ENCODE peak calls at places on chromosomes 5 and 9, in ten cellular contexts. P is endothelial cell of umbilical vein, E is adrenal gland, V is ovary, N is transverse colon, Y is IMR-90, D is sigmoid colon, H is suprapubic skin, M is body of pancreas, S is tibial nerve. Q is an unnamed sample.

GRCh38 chr9:100375677-100376076 is 22.9 kb upstream of the TEX10 start:
- DNase-seq in P (no peak), Y (no peak), V (no peak), M (no peak), E (no peak), N (no peak), S (no peak), H (no peak), D (no peak), Q (no peak)

GRCh38 chr5:98927242-98927987 is 1.4 kb downstream of the CHD1 start:
- DNase-seq in Y (peak), D (peak), M (peak), P (peak), S (no peak), E (peak), V (peak), N (peak), H (no peak), Q (peak)

GRCh38 chr5:77843570-77844407 is 67.7 kb upstream of the TBCA start:
- DNase-seq in D (no peak), N (no peak), E (no peak), P (no peak), Y (no peak), M (peak), V (no peak), H (no peak), S (no peak), Q (no peak)

GRCh38 chr9:98567540-98568233 is 141.0 kb downstream of the GABBR2 start:
- DNase-seq in D (no peak), P (no peak), N (no peak), H (no peak), M (no peak), Y (no peak), S (no peak), V (no peak), E (no peak), Q (no peak)

GRCh38 chr9:135198889-135199288 is 111.4 kb downstream of the OLFM1 start:
- DNase-seq in S (no peak), D (no peak), Y (no peak), H (no peak), N (no peak), E (no peak), P (no peak), V (no peak), M (no peak), Q (no peak)

GRCh38 chr5:60185230-60186104 is 291.9 kb upstream of the PDE4D start:
- DNase-seq in H (no peak), V (no peak), M (no peak), P (peak), N (no peak), S (no peak), Y (no peak), D (no peak), E (no peak), Q (no peak)

GRCh38 chr5:113293068-113293571 is 141.7 kb downstream of the TSSK1B start:
- DNase-seq in Y (peak), M (no peak), D (no peak), H (no peak), P (peak), N (no peak), E (no peak), V (peak), S (no peak), Q (no peak)

GRCh38 chr5:132279801-132280200 is 14.4 kb upstream of the SLC22A4 start:
- DNase-seq in M (no peak), V (no peak), Y (no peak), D (no peak), N (no peak), E (no peak), H (no peak), P (no peak), S (no peak), Q (peak)

GRCh38 chr5:123594434-123594833 is 82.5 kb downstream of the CSNK1G3 start:
- DNase-seq in D (no peak), H (no peak), S (no peak), V (no peak), Y (no peak), P (no peak), N (no peak), E (no peak), M (no peak), Q (no peak)

GRCh38 chr9:124941689-124942561 is 1.0 kb upstream of the GOLGA1 start:
- DNase-seq in Y (peak), N (peak), P (peak), E (peak), S (no peak), V (peak), H (peak), D (peak), M (peak), Q (peak)

GRCh38 chr5:102937916-102938315 is 182.0 kb downstream of the GIN1 start:
- DNase-seq in S (no peak), Y (peak), E (no peak), V (no peak), M (no peak), D (no peak), H (no peak), N (no peak), P (no peak), Q (no peak)

GRCh38 chr5:143527808-143528207 is 124.3 kb upstream of the NR3C1 start:
- DNase-seq in E (no peak), P (no peak), V (no peak), Y (peak), D (no peak), S (no peak), N (no peak), M (no peak), H (no peak), Q (no peak)

GRCh38 chr5:143758015-143758414 is 53.9 kb upstream of the HMHB1 start:
- DNase-seq in D (no peak), M (no peak), V (no peak), H (no peak), S (no peak), Y (no peak), E (no peak), N (no peak), P (no peak), Q (no peak)

GRCh38 chr9:113548221-113549041 is 84.9 kb downstream of the RGS3 start:
- DNase-seq in P (peak), S (no peak), N (peak), D (peak), Y (no peak), V (peak), H (peak), E (peak), M (peak), Q (peak)
- TF ChIP-seq POLR2A in P (no peak), S (no peak), N (no peak), D (no peak), Y (no peak), V (no peak), H (no peak), E (no peak), M (no peak), Q (no peak)

DNA sequence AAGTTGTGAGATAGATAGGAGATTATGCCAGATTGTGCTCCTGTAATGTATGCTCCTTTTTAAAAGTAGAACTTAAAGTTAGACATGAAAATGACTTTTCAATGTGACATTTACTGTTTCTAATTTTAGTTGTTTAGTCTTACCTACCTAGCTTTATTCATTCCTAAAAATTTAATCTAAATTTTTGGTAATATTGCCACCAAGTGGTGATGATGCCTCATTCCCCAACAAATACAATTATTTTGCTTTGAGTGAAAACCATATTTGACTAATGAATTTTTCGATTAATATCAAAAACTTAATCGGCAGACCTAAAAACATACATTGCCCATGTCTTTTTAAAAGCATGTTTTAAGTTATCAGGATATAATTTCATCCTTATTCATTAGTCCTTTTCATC is 25.6 kb downstream of the PPWD1 start:
- DNase-seq in V (no peak), D (no peak), H (no peak), M (no peak), S (no peak), Y (no peak), N (no peak), P (no peak), E (no peak), Q (no peak)
- TF ChIP-seq CTCF in V (no peak), D (no peak), H (no peak), M (no peak), S (no peak), Y (peak), N (no peak), P (no peak), E (no peak), Q (no peak)

DNA sequence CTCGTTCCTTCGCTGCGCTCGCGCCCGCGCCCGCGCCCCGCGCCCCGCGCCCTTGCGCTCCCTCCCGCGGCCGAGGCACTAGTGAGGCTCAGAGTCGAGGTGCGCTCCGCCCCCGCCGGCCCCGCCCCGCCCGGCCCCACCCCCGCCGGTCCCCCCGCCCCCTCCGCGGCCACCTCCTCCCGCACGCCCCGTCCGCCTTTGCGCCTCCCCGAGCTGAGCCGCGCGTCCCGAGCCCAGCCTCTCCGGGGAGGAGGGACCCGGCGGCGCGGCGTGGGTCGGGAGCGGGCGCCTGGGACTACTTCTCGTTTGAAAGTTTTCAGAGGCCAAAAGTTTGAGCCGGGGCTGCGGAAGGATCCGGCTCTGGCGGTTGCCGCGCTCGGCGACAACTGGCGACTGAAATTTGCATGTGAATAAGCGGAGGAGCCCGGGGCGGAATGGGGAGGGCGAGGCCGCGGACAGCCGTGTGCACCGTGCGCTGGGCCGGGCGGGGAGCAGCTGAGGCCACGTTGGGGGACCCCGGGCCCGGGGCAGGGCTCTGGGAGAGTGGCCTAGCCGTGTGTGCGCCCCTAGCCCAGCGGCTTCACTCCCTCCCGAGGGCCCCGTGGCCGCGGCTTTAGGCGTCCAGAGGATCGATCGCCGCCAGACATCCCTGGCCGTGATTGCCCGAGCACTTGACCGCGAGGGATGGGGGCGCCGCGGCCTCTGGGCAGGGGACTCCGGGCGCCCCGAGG is at the start of gene NOTCH1:
- DNase-seq in Y (peak), D (peak), P (peak), S (peak), H (peak), E (peak), V (peak), N (peak), M (peak), Q (peak)
- TF ChIP-seq POLR2A in Y (no peak), D (peak), P (peak), S (peak), H (no peak), E (peak), V (peak), N (peak), M (peak), Q (no peak)

GRCh38 chr5:9283473-9283872 is 262.4 kb downstream of the SEMA5A start:
- DNase-seq in M (peak), P (no peak), Y (no peak), N (no peak), V (no peak), E (no peak), H (no peak), S (no peak), D (no peak), Q (no peak)
- TF ChIP-seq CTCF in M (no peak), P (no peak), Y (no peak), N (no peak), V (no peak), E (no peak), H (no peak), S (no peak), D (no peak), Q (no peak)

GRCh38 chr5:163504091-163504931 is 1.1 kb upstream of the MAT2B start:
- DNase-seq in Y (peak), E (peak), M (peak), P (peak), N (peak), V (peak), S (peak), H (peak), D (peak), Q (peak)
- TF ChIP-seq POLR2A in Y (no peak), E (peak), M (no peak), P (no peak), N (peak), V (no peak), S (peak), H (no peak), D (no peak), Q (no peak)

GRCh38 chr5:61290815-61291214 is 41.2 kb upstream of the ZSWIM6 start:
- DNase-seq in Y (no peak), M (peak), D (peak), H (no peak), E (no peak), V (no peak), N (peak), S (no peak), P (peak), Q (no peak)

GRCh38 chr5:61289669-61290363 is 42.2 kb upstream of the ZSWIM6 start:
- DNase-seq in H (no peak), E (no peak), S (no peak), Y (no peak), D (no peak), P (no peak), N (no peak), V (no peak), M (no peak), Q (no peak)

GRCh38 chr5:61286446-61287132 is 45.5 kb upstream of the ZSWIM6 start:
- DNase-seq in Y (peak), H (no peak), D (no peak), E (no peak), P (no peak), M (no peak), N (no peak), V (no peak), S (no peak), Q (no peak)

GRCh38 chr5:61292130-61292672 is 39.9 kb upstream of the ZSWIM6 start:
- DNase-seq in D (no peak), S (no peak), N (no peak), V (no peak), M (no peak), E (no peak), H (no peak), Y (no peak), P (no peak), Q (no peak)

GRCh38 chr5:61289241-61289640 is 42.8 kb upstream of the ZSWIM6 start:
- DNase-seq in S (no peak), Y (no peak), H (no peak), D (no peak), M (no peak), E (no peak), V (no peak), N (no peak), P (no peak), Q (no peak)
- TF ChIP-seq CTCF in S (no peak), Y (peak), H (no peak), D (no peak), M (no peak), E (no peak), V (no peak), N (no peak), P (no peak), Q (no peak)

GRCh38 chr9:121299467-121300282 is 31.7 kb downstream of the GSN start:
- DNase-seq in P (peak), S (peak), Y (no peak), V (peak), D (peak), E (no peak), M (peak), N (peak), H (peak), Q (peak)
- TF ChIP-seq POLR2A in P (peak), S (peak), Y (no peak), V (no peak), D (no peak), E (peak), M (peak), N (peak), H (peak), Q (no peak)

DNA sequence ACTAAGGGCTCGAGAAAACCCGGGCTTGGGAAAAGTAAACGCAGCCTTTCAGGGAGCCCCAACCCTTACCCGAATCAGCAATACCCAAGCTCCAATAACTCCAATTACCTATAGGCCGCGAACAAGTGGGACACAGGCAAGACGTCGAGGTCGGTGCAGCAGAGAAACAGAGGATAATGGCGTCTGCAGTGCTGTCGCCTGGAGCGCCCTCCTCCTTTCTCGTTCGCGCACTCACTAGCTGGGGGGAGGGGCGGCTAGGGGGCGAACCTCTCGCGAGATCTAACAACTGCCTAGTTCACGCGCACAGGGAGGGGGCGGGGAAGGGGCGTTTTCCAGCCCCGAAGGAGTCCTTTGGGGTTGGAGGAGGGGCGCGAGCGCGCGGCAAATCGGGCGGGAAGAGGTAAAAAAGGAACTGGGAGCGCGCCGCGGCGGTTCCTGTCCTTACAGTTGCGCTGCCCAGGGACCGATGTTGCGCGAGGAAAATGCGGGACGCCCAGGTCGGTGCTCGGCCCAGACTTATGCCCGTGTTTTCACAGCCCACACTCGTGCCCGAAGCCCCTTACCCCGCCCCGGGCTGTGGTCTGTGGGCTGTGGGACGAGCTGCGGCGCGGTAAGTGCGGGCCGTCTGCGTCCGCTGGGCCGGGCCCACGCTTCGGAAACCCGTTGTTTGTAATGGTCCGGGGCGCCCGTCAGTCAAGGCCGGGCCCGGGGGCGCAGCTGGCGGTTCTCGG is at the start of gene RMI1:
- DNase-seq in E (peak), M (peak), N (peak), D (peak), S (peak), H (peak), V (peak), Y (peak), P (peak), Q (peak)
- TF ChIP-seq CTCF in E (no peak), M (no peak), N (no peak), D (no peak), S (peak), H (no peak), V (peak), Y (peak), P (no peak), Q (no peak)

GRCh38 chr5:172786736-172787462 is 15.9 kb upstream of the DUSP1 start:
- DNase-seq in E (no peak), Y (no peak), H (peak), D (no peak), N (no peak), S (peak), V (no peak), P (no peak), M (no peak), Q (no peak)
- TF ChIP-seq POLR2A in E (no peak), Y (no peak), H (no peak), D (no peak), N (no peak), S (no peak), V (no peak), P (no peak), M (no peak), Q (no peak)

DNA sequence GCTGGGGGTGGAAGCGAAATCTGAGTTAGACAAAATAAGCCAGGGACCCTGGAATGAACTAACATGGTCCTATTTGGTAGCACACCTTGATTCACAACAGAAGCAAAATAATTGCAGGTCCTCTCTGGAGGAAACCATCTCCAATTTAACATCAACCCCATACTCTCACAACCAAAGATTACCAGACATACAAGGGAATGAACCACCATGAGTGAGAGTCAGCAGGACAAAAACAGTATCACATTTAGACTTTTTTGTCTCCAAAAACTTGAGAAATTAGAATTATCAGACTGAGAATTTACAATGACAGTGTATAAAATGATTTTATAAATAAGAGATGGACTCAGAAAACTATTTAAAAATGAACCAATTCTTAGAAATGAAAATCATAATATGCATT is 21.1 kb downstream of the PPP1R2B start:
- DNase-seq in E (no peak), Y (no peak), V (no peak), N (no peak), D (no peak), H (no peak), P (no peak), M (no peak), S (no peak), Q (no peak)
- TF ChIP-seq CTCF in E (no peak), Y (no peak), V (no peak), N (no peak), D (no peak), H (no peak), P (no peak), M (no peak), S (no peak), Q (no peak)

Q was measured in lower leg skin.